ENCODE peak calls at places on chromosomes 16 and 17, in ten cellular contexts. N is ELR; C is nephron progenitor cell; X is T-cell; P is Calu3; H is effector memory CD4-positive, alpha-beta T cell; L is activated gamma-delta T cell treated with anti-CD3 and anti-CD28 coated beads, Interleukin-2, amount 50 U/mL, for 16 hours; Q is naive B cell; J is smooth muscle cell of the brain vasculature; K is RWPE1. D is an unnamed sample.

GRCh38 chr16:70460737-70461261 is 6.4 kb downstream of the FCSK start:
- DNase-seq in N (no peak), C (no peak), X (no peak), P (no peak), H (no peak), L (no peak), Q (no peak), J (no peak), K (no peak), D (no peak)

GRCh38 chr17:30337393-30337999 is 3.6 kb upstream of the TMIGD1 start:
- DNase-seq in N (no peak), C (no peak), X (no peak), P (no peak), H (no peak), L (no peak), Q (no peak), J (no peak), K (no peak), D (peak)

GRCh38 chr16:13231365-13231764 is 330.0 kb downstream of the SHISA9 start:
- DNase-seq in N (no peak), C (no peak), X (no peak), P (no peak), H (no peak), L (no peak), Q (no peak), J (no peak), K (no peak), D (no peak)

GRCh38 chr16:54928421-54929089 is 2.1 kb upstream of the IRX5 start:
- DNase-seq in N (peak), C (no peak), X (no peak), P (peak), H (no peak), L (no peak), Q (no peak), J (no peak), K (peak), D (peak)

GRCh38 chr17:41535764-41536481 is 7.8 kb upstream of the KRT19 start:
- DNase-seq in N (no peak), C (no peak), X (no peak), P (peak), H (no peak), L (no peak), Q (no peak), J (no peak), K (no peak), D (no peak)

GRCh38 chr16:88373211-88373610 is 9.5 kb upstream of the ZNF469 start:
- DNase-seq in N (no peak), C (no peak), X (no peak), P (no peak), H (no peak), L (no peak), Q (no peak), J (no peak), K (no peak), D (no peak)

GRCh38 chr17:66633322-66633965 is 201.5 kb upstream of the CACNG5 start:
- DNase-seq in N (peak), C (no peak), X (no peak), P (no peak), H (no peak), L (peak), Q (no peak), J (peak), K (no peak), D (no peak)

GRCh38 chr17:68533887-68534700 is 21.9 kb downstream of the PRKAR1A start:
- DNase-seq in N (peak), C (no peak), X (no peak), P (no peak), H (no peak), L (no peak), Q (no peak), J (no peak), K (no peak), D (no peak)

GRCh38 chr17:74678541-74678940 is 34.2 kb downstream of the CD300LF start:
- DNase-seq in N (no peak), C (no peak), X (no peak), P (no peak), H (no peak), L (no peak), Q (no peak), J (no peak), K (no peak), D (no peak)